ENCODE peak calls at places on chromosome 10, in ten cellular contexts. Q, X, A, N, S, W, I, B, M and G are unnamed samples.

GRCh38 chr10:59877191-59877671 is 29.1 kb downstream of the CCDC6 start:
- DNase-seq in X (no peak), S (no peak), W (no peak), N (no peak), I (no peak), B (no peak), A (no peak), Q (no peak), M (no peak), G (no peak)

GRCh38 chr10:17031656-17032630 is 97.7 kb downstream of the CUBN start:
- DNase-seq in S (peak; percentile 29), X (no peak), B (no peak), N (no peak), Q (no peak), A (no peak), W (no peak), I (no peak), M (peak; percentile 57), G (no peak)

GRCh38 chr10:11150255-11150731 is 132.6 kb downstream of the CELF2 start:
- DNase-seq in Q (no peak), B (no peak), I (no peak), M (no peak), W (peak; percentile 51), A (no peak), N (no peak), X (no peak), S (no peak), G (no peak)

GRCh38 chr10:116000151-116000550 is 272.9 kb downstream of the GFRA1 start:
- DNase-seq in B (no peak), W (no peak), I (no peak), Q (no peak), N (no peak), A (no peak), X (no peak), S (no peak), M (no peak), G (no peak)

GRCh38 chr10:16644146-16644545 is 122.5 kb upstream of the C1QL3 start:
- DNase-seq in W (no peak), Q (no peak), N (no peak), I (no peak), B (no peak), M (no peak), A (no peak), S (no peak), X (no peak), G (no peak)

GRCh38 chr10:47451275-47451997 is 32.5 kb downstream of the ANXA8 start:
- DNase-seq in A (no peak), S (no peak), B (peak; percentile 20), W (no peak), M (no peak), I (peak; percentile 47), X (no peak), N (no peak), Q (no peak), G (peak; percentile 61)

GRCh38 chr10:50362547-50363125 is 111.3 kb upstream of the ASAH2 start:
- DNase-seq in M (no peak), N (no peak), S (no peak), A (no peak), W (no peak), I (no peak), X (no peak), Q (no peak), B (no peak), G (no peak)

GRCh38 chr10:101226888-101227736 is 2.2 kb downstream of the LBX1 start:
- DNase-seq in S (no peak), I (no peak), M (no peak), N (no peak), B (no peak), X (no peak), W (no peak), A (no peak), Q (no peak), G (no peak)

GRCh38 chr10:30059209-30060107 is at the start of gene JCAD:
- DNase-seq in N (peak; percentile 73), M (peak; percentile 87), A (peak; percentile 12), B (peak; percentile 87), S (peak; percentile 81), X (peak; percentile 87), Q (no peak), I (peak; percentile 88), W (peak; percentile 34), G (peak; percentile 87)

GRCh38 chr10:23405540-23405939 is 33.3 kb upstream of the OTUD1 start:
- DNase-seq in B (no peak), M (no peak), W (no peak), A (no peak), N (no peak), S (peak; percentile 70), X (no peak), Q (peak; percentile 84), I (no peak), G (no peak)

GRCh38 chr10:80589726-80590373 is 52.1 kb downstream of the SH2D4B start:
- DNase-seq in B (no peak), I (no peak), S (no peak), X (no peak), N (no peak), A (no peak), Q (no peak), W (no peak), M (no peak), G (no peak)

GRCh38 chr10:95242581-95243317 is 48.1 kb downstream of the PDLIM1 start:
- DNase-seq in B (no peak), Q (peak; percentile 45), M (peak; percentile 68), W (no peak), A (no peak), X (peak; percentile 59), N (no peak), I (no peak), S (peak; percentile 78), G (no peak)

DNA sequence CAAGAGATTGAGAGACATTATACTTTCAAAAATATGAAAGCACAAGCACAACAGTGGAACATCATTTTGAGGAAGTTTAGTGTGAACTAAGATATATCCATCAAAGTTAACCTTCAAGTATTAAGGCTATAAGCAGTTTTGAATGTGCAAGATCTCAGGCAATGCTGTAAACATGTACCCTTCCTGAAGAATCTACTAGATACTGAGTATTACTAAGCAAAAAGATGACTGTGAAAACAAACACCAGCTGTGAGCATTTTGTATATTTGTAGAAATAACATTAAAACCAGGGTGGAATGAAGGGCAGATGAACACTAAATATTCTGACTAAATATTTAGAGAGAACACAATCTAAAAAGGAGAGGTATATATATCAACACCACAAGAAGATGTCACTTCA is 41.3 kb upstream of the ADRA2A start:
- DNase-seq in M (no peak), A (no peak), Q (no peak), N (no peak), W (no peak), S (no peak), I (no peak), X (no peak), B (no peak), G (no peak)
- H3K9me3 ChIP-seq in M (no peaks in the 10 kb centered on the region), A (peaks cover 4% of the 10 kb centered on the region), Q (peaks cover 32% of the 10 kb centered on the region), N (peaks cover 17% of the 10 kb centered on the region), W (peaks cover 25% of the 10 kb centered on the region), S (no peaks in the 10 kb centered on the region), I (peaks cover 13% of the 10 kb centered on the region), X (no peaks in the 10 kb centered on the region), B (no peaks in the 10 kb centered on the region), G (no peaks in the 10 kb centered on the region)

GRCh38 chr10:110797416-110797815 is 74.3 kb upstream of the PDCD4 start:
- DNase-seq in N (no peak), B (no peak), S (no peak), W (no peak), M (no peak), X (no peak), Q (no peak), I (no peak), A (no peak), G (no peak)
- H3K27me3 ChIP-seq in N (no peaks in the 10 kb centered on the region), B (no peaks in the 10 kb centered on the region), S (no peaks in the 10 kb centered on the region), W (no peaks in the 10 kb centered on the region), M (no peaks in the 10 kb centered on the region), X (no peaks in the 10 kb centered on the region), Q (no peaks in the 10 kb centered on the region), I (no peaks in the 10 kb centered on the region), A (no peaks in the 10 kb centered on the region), G (no peaks in the 10 kb centered on the region)

DNA sequence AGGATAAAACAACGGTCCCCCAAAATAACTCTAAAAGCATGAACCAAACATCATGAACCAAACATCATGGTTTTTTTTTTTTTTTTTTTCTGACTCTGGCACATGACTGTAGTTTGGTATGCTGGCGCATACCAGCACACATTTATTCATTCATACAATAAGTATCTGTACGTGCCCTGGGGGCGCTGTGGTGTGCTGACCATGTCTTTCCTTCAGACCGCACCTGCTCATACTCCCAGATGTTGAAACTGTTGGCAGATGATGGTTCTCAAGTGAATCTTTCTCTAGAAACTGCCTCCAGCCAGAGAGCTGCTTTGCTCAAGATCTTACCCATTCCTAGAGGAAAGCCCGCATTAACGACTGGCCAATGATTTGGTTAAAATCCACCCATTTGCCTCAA is 114.7 kb upstream of the ANKRD30A start:
- DNase-seq in W (no peak), M (no peak), Q (no peak), S (no peak), A (no peak), X (no peak), B (no peak), N (no peak), I (no peak), G (no peak)
- TF ChIP-seq CTCF in W (no peak), M (no peak), Q (no peak), S (no peak), A (no peak), X (no peak), B (no peak), N (no peak), I (no peak), G (no peak)

GRCh38 chr10:74097776-74098175 is 52.9 kb downstream of the AP3M1 start:
- DNase-seq in W (no peak), A (no peak), X (no peak), S (no peak), I (no peak), Q (no peak), M (no peak), N (no peak), B (no peak), G (no peak)

GRCh38 chr10:74104480-74104879 is 46.1 kb downstream of the AP3M1 start:
- DNase-seq in X (no peak), A (no peak), M (no peak), B (no peak), S (no peak), W (no peak), N (no peak), Q (no peak), I (no peak), G (no peak)

GRCh38 chr10:74103560-74104248 is 46.9 kb downstream of the AP3M1 start:
- DNase-seq in I (no peak), N (no peak), M (no peak), X (no peak), B (no peak), Q (no peak), S (no peak), W (no peak), A (no peak), G (no peak)

GRCh38 chr10:74096777-74097176 is 53.9 kb downstream of the AP3M1 start:
- DNase-seq in B (no peak), N (no peak), S (no peak), Q (no peak), X (no peak), M (no peak), W (no peak), A (no peak), I (no peak), G (no peak)

DNA sequence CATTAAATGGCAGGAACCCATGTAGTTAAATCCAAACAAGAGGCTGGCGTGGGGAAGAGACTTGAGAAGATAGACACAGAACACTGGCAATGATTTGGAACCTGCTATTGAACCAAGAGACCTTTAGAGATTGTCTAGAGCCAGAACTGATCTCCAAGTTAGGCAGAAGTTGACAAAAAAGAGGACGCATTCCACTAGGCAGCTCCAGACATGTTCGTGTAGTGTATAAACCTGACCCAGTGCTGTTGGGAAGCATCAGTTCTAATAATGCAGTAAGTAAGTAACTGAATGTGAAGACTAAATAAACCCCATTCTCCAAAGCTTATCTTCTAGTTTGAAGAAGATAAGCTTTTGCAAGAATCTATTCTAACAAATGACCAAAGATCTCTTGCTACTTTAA is 50.8 kb downstream of the AP3M1 start:
- DNase-seq in M (no peak), N (no peak), W (no peak), A (no peak), S (no peak), Q (no peak), I (no peak), B (no peak), X (no peak), G (no peak)
- H3K9me3 ChIP-seq in M (no peaks in the 10 kb centered on the region), N (no peaks in the 10 kb centered on the region), W (no peaks in the 10 kb centered on the region), A (no peaks in the 10 kb centered on the region), S (no peaks in the 10 kb centered on the region), Q (no peaks in the 10 kb centered on the region), I (no peaks in the 10 kb centered on the region), B (no peaks in the 10 kb centered on the region), X (no peaks in the 10 kb centered on the region), G (no peaks in the 10 kb centered on the region)